ENCODE peak calls at places on chromosome 3, in nine cellular contexts. I, Q, L, Y, T, S, B, H and V are unnamed samples.
A peak's percentile ranks its signal among the peaks of the same experiment; 100 is the strongest.

GRCh38 chr3:114437897-114438296 is 144.1 kb downstream of the TIGIT start:
- DNase-seq in I (no peak), Q (no peak), L (no peak), Y (no peak), T (no peak), S (no peak), B (no peak), H (no peak), V (no peak)

GRCh38 chr3:193872265-193872753 is 263.6 kb upstream of the HES1 start:
- DNase-seq in I (no peak), Q (no peak), L (peak; percentile 22), Y (no peak), T (peak; percentile 87), S (peak; percentile 99), B (no peak), H (peak; percentile 98), V (no peak)

GRCh38 chr3:21331321-21331720 is 419.7 kb downstream of the ZNF385D start:
- DNase-seq in I (no peak), Q (no peak), L (no peak), Y (no peak), T (peak; percentile 8), S (no peak), B (no peak), H (no peak), V (no peak)

GRCh38 chr3:76370749-76371148 is 585.4 kb upstream of the ZNF717 start:
- DNase-seq in I (no peak), Q (no peak), L (no peak), Y (no peak), T (no peak), S (no peak), B (no peak), H (no peak), V (no peak)

GRCh38 chr3:157438371-157438735 is 1.7 kb downstream of the PTX3 start:
- DNase-seq in I (no peak), Q (no peak), L (no peak), Y (no peak), T (peak; percentile 45), S (peak; percentile 26), B (no peak), H (peak; percentile 55), V (no peak)

GRCh38 chr3:138875754-138876664 is 41.3 kb upstream of the PIK3CB start:
- DNase-seq in I (no peak), Q (no peak), L (no peak), Y (no peak), T (no peak), S (no peak), B (no peak), H (no peak), V (no peak)

GRCh38 chr3:29555590-29555989 is 274.7 kb downstream of the RBMS3 start:
- DNase-seq in I (no peak), Q (no peak), L (no peak), Y (no peak), T (peak; percentile 40), S (no peak), B (no peak), H (no peak), V (no peak)

GRCh38 chr3:53171827-53172505 is 11.0 kb downstream of the PRKCD start:
- DNase-seq in I (no peak), Q (no peak), L (no peak), Y (no peak), T (no peak), S (no peak), B (no peak), H (no peak), V (no peak)

GRCh38 chr3:165642761-165643432 is 194.3 kb downstream of the BCHE start:
- DNase-seq in I (no peak), Q (no peak), L (peak; percentile 57), Y (no peak), T (peak; percentile 97), S (peak; percentile 98), B (no peak), H (peak; percentile 72), V (no peak)